ENCODE peak calls at places on chromosomes 3 and 15, in seven cellular contexts. D is upper lobe of right lung, Z is GM23338, F is sigmoid colon, X is ovary, A is right cardiac atrium, E is PC-3. T is an unnamed sample. For H3K27me3 and H3K4me1, the result is how much of the 10 kb centered on the place peaks cover.

GRCh38 chr3:185701891-185702563 is 115.9 kb downstream of the SENP2 start:
- DNase-seq in D (no peak), Z (peak), F (no peak), X (no peak), A (no peak), E (no peak), T (no peak)

GRCh38 chr3:188946837-188947236 is 224.9 kb upstream of the TPRG1 start:
- DNase-seq in D (no peak), Z (no peak), F (no peak), X (no peak), A (no peak), E (no peak), T (no peak)

GRCh38 chr3:73601476-73601875 is 23.3 kb downstream of the PDZRN3 start:
- DNase-seq in D (no peak), Z (no peak), F (no peak), X (no peak), A (no peak), E (no peak), T (no peak)

GRCh38 chr3:187044871-187045552 is 94.3 kb downstream of the RPL39L start:
- DNase-seq in D (no peak), Z (no peak), F (no peak), X (no peak), A (peak), E (no peak), T (peak)

GRCh38 chr15:79311901-79312553 is 1.1 kb downstream of the TMED3 start:
- DNase-seq in D (no peak), Z (no peak), F (no peak), X (no peak), A (no peak), E (peak), T (no peak)

GRCh38 chr3:171393032-171393744 is 67.0 kb downstream of the TNIK start:
- DNase-seq in D (no peak), Z (peak), F (no peak), X (no peak), A (no peak), E (no peak), T (no peak)

GRCh38 chr15:74320358-74321247 is 46.8 kb downstream of the CYP11A1 start:
- DNase-seq in D (no peak), Z (peak), F (no peak), X (peak), A (peak), E (peak), T (peak)

GRCh38 chr15:70873232-70874054 is 18.8 kb downstream of the THAP10 start:
- DNase-seq in D (no peak), Z (no peak), F (no peak), X (no peak), A (no peak), E (no peak), T (no peak)

GRCh38 chr3:52468336-52468735 is 12.9 kb downstream of the NISCH start:
- DNase-seq in D (no peak), Z (no peak), F (no peak), X (no peak), A (peak), E (no peak), T (no peak)

GRCh38 chr3:40800343-40800742 is 275.6 kb downstream of the ZNF621 start:
- DNase-seq in D (no peak), Z (peak), F (peak), X (no peak), A (no peak), E (peak), T (no peak)

GRCh38 chr15:86311568-86312280 is 232.1 kb downstream of the AGBL1 start:
- DNase-seq in D (no peak), Z (no peak), F (no peak), X (no peak), A (no peak), E (no peak), T (no peak)

GRCh38 chr3:146067048-146067447 is 93.9 kb downstream of the PLOD2 start:
- DNase-seq in D (no peak), Z (no peak), F (no peak), X (no peak), A (no peak), E (peak), T (no peak)

GRCh38 chr15:70555713-70556112 is 207.6 kb downstream of the UACA start:
- DNase-seq in D (no peak), Z (no peak), F (no peak), X (no peak), A (no peak), E (no peak), T (no peak)

GRCh38 chr15:51720201-51720995 is 17.1 kb downstream of the LYSMD2 start:
- DNase-seq in D (no peak), Z (no peak), F (no peak), X (no peak), A (no peak), E (no peak), T (no peak)

GRCh38 chr3:169591983-169592644 is 71.4 kb downstream of the MECOM start:
- DNase-seq in D (no peak), Z (no peak), F (no peak), X (no peak), A (peak), E (no peak), T (no peak)

GRCh38 chr3:107910713-107911259 is 180.0 kb downstream of the CD47 start:
- DNase-seq in D (no peak), Z (no peak), F (no peak), X (no peak), A (no peak), E (no peak), T (no peak)

GRCh38 chr3:123618768-123619484 is 34.1 kb upstream of the HACD2 start:
- DNase-seq in D (no peak), Z (no peak), F (peak), X (peak), A (peak), E (peak), T (peak)

GRCh38 chr3:171314341-171314740 is 145.9 kb downstream of the TNIK start:
- DNase-seq in D (no peak), Z (no peak), F (no peak), X (no peak), A (no peak), E (no peak), T (no peak)

GRCh38 chr15:47027322-47027946 is 689.9 kb upstream of the SEMA6D start:
- DNase-seq in D (no peak), Z (peak), F (no peak), X (no peak), A (no peak), E (no peak), T (no peak)

GRCh38 chr15:63985221-63986184 is 60.8 kb downstream of the DAPK2 start:
- DNase-seq in D (peak), Z (no peak), F (peak), X (peak), A (peak), E (no peak), T (peak)

GRCh38 chr3:46119709-46120498 is 88.2 kb downstream of the CCR1 start:
- DNase-seq in D (no peak), Z (no peak), F (no peak), X (no peak), A (no peak), E (no peak), T (no peak)

GRCh38 chr3:49383387-49383786 is 25.2 kb upstream of the GPX1 start:
- DNase-seq in D (no peak), Z (no peak), F (no peak), X (no peak), A (no peak), E (no peak), T (no peak)

GRCh38 chr15:73994912-73995622 is 551 bp downstream of the PML start:
- DNase-seq in D (peak), Z (peak), F (peak), X (peak), A (peak), E (no peak), T (no peak)

GRCh38 chr15:43889072-43889471 is 62.3 kb downstream of the WDR76 start:
- DNase-seq in D (no peak), Z (no peak), F (no peak), X (no peak), A (no peak), E (no peak), T (no peak)

GRCh38 chr3:18772699-18773305 is 347.7 kb upstream of the SATB1 start:
- DNase-seq in D (no peak), Z (no peak), F (no peak), X (no peak), A (no peak), E (no peak), T (no peak)

GRCh38 chr3:129836381-129837056 is 57.0 kb downstream of the TMCC1 start:
- DNase-seq in D (no peak), Z (peak), F (no peak), X (no peak), A (no peak), E (no peak), T (no peak)

GRCh38 chr3:32423534-32423933 is 31.9 kb downstream of the CMTM7 start:
- DNase-seq in D (no peak), Z (no peak), F (no peak), X (no peak), A (no peak), E (no peak), T (no peak)

GRCh38 chr3:158711886-158712285 is 20.4 kb downstream of the RARRES1 start:
- DNase-seq in D (no peak), Z (no peak), F (no peak), X (no peak), A (no peak), E (peak), T (no peak)

GRCh38 chr3:133835961-133836360 is 30.3 kb downstream of the SRPRB start:
- DNase-seq in D (peak), Z (no peak), F (no peak), X (no peak), A (no peak), E (no peak), T (no peak)

GRCh38 chr15:34721802-34722795 is 32.7 kb downstream of the GJD2 start:
- DNase-seq in D (no peak), Z (peak), F (peak), X (no peak), A (peak), E (no peak), T (peak)

GRCh38 chr15:75149911-75150709 is 51.6 kb upstream of the C15orf39 start:
- DNase-seq in D (no peak), Z (no peak), F (no peak), X (no peak), A (no peak), E (peak), T (no peak)

GRCh38 chr15:46857103-46857502 is 860.2 kb upstream of the SEMA6D start:
- DNase-seq in D (no peak), Z (no peak), F (no peak), X (no peak), A (no peak), E (no peak), T (no peak)

GRCh38 chr3:161064413-161064812 is 40.7 kb downstream of the B3GALNT1 start:
- DNase-seq in D (no peak), Z (no peak), F (no peak), X (no peak), A (no peak), E (no peak), T (no peak)

GRCh38 chr15:90000175-90000923 is 775 bp upstream of the ZNF710 start:
- DNase-seq in D (peak), Z (peak), F (peak), X (peak), A (peak), E (no peak), T (no peak)

GRCh38 chr15:63169796-63170195 is 12.5 kb upstream of the RPS27L start:
- DNase-seq in D (no peak), Z (no peak), F (no peak), X (no peak), A (no peak), E (no peak), T (no peak)

GRCh38 chr15:84151205-84151931 is 84.2 kb upstream of the GOLGA6L4 start:
- DNase-seq in D (no peak), Z (no peak), F (peak), X (no peak), A (no peak), E (no peak), T (no peak)

GRCh38 chr15:96047255-96047931 is 283.1 kb upstream of the NR2F2 start:
- DNase-seq in D (no peak), Z (no peak), F (no peak), X (no peak), A (no peak), E (no peak), T (no peak)

GRCh38 chr3:66763294-66763693 is 234.8 kb upstream of the KBTBD8 start:
- DNase-seq in D (no peak), Z (no peak), F (no peak), X (no peak), A (no peak), E (peak), T (no peak)

GRCh38 chr3:25592510-25592968 is 72.2 kb downstream of the TOP2B start:
- DNase-seq in D (no peak), Z (peak), F (peak), X (peak), A (peak), E (peak), T (peak)
- H3K4me3 ChIP-seq in D (no peak), Z (no peak), F (no peak), X (no peak), A (no peak), E (no peak), T (no peak)

DNA sequence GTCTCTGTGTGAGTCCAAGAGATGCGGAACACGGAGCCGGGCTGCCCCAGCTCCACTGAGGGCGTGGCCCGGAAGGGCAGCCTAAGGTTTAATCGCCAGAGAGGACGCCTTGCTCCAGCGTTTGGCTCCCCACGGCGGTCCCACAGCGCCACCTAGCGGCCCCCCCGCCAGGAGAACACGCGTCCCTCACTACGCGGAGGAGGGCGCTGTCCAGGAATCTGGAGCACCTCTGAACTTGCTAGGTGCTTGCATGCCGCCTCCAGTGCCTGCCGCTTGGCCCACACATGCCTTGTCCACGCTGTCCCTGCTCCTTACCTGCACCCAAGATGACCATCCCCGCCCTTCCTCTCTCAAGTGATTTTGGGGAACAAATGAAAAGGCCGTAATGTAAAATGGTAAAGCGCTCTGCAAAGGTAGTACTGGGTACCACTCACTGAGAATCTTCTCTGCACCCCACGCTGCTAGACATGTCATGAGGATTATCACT is 14.4 kb upstream of the MRPS22 start:
- DNase-seq in D (peak), Z (peak), F (peak), X (peak), A (peak), E (peak), T (peak)
- H3K27me3 ChIP-seq in D (under half), Z (under half), F (under half), X (under half), A (under half), E (under half), T (under half)

GRCh38 chr15:66844041-66844746 is 142.2 kb downstream of the SMAD6 start:
- DNase-seq in D (peak), Z (no peak), F (peak), X (no peak), A (no peak), E (no peak), T (no peak)
- H3K4me1 ChIP-seq in D (under half), Z (under half), F (under half), X (under half), A (under half), E (under half), T (half or more)

GRCh38 chr3:128547368-128547987 is 54.5 kb upstream of the GATA2 start:
- DNase-seq in D (peak), Z (no peak), F (no peak), X (no peak), A (no peak), E (no peak), T (no peak)
- H3K4me3 ChIP-seq in D (no peak), Z (no peak), F (no peak), X (no peak), A (no peak), E (no peak), T (no peak)

DNA sequence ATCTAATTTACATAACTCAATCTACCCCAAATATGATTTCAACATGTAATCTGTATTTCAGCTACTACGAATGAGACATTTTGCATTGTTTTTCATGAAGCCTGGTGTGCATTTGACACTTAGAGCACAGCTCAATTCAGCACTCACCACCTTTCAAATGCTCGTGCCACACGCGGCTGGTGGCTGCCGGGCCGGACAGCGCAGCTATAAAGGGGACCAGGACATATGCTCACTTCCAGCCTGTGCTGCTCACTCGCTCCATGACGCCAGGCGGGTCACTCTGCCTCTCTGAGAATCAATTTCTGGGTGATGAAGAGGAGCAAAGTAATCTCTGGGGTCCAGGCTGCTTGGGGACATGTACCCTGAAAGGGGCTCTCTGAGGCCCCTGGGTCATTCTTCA is 93.1 kb downstream of the WNT7A start:
- DNase-seq in D (no peak), Z (no peak), F (no peak), X (no peak), A (no peak), E (no peak), T (no peak)
- H3K27me3 ChIP-seq in D (under half), Z (under half), F (under half), X (under half), A (under half), E (under half), T (half or more)

DNA sequence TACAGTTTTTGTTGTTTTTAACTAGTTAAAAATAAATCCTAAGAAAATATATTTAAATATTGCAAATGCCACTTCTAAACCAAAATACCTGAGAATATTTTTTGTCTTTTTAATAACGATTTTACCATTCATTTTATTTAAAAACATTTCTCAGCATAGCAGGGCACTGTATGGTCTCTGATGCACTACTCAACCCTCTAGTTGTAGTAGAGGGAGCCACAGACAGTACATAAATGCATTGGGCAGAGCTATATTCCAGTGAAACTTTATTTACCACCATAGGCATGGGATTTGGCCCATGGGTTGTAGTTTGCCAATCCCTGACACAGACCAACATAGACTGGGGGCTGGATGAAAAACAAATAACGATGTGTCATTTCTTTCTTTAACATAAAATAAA is 214.4 kb upstream of the UBE2E1 start:
- DNase-seq in D (no peak), Z (no peak), F (no peak), X (no peak), A (no peak), E (no peak), T (no peak)
- H3K4me1 ChIP-seq in D (under half), Z (under half), F (under half), X (under half), A (under half), E (under half), T (under half)

DNA sequence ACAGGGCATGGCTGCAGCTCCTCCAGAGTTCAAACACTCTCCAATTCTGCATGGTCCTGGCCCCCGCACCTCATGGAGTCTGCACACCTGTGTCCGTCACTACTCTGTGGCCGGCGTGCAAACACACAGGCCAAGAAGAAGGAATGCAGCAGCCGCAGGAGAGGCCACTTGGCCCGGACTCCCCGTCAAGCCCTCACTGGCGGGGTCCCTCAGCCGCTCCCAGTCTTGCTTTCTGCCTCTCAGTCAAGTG is 16.3 kb downstream of the TNK2 start:
- DNase-seq in D (peak), Z (no peak), F (no peak), X (no peak), A (no peak), E (no peak), T (no peak)
- H3K4me3 ChIP-seq in D (peak), Z (no peak), F (peak), X (no peak), A (peak), E (no peak), T (peak)

GRCh38 chr3:27720899-27721716 is 1.0 kb downstream of the EOMES start:
- DNase-seq in D (no peak), Z (peak), F (no peak), X (no peak), A (peak), E (peak), T (no peak)

GRCh38 chr3:27724459-27725197 is 2.5 kb upstream of the EOMES start:
- DNase-seq in D (no peak), Z (peak), F (no peak), X (no peak), A (no peak), E (no peak), T (no peak)

GRCh38 chr3:27721717-27722564 is at the start of gene EOMES:
- DNase-seq in D (no peak), Z (peak), F (no peak), X (no peak), A (peak), E (peak), T (no peak)

GRCh38 chr3:27723803-27724458 is 1.8 kb upstream of the EOMES start:
- DNase-seq in D (no peak), Z (peak), F (no peak), X (no peak), A (no peak), E (no peak), T (no peak)

DNA sequence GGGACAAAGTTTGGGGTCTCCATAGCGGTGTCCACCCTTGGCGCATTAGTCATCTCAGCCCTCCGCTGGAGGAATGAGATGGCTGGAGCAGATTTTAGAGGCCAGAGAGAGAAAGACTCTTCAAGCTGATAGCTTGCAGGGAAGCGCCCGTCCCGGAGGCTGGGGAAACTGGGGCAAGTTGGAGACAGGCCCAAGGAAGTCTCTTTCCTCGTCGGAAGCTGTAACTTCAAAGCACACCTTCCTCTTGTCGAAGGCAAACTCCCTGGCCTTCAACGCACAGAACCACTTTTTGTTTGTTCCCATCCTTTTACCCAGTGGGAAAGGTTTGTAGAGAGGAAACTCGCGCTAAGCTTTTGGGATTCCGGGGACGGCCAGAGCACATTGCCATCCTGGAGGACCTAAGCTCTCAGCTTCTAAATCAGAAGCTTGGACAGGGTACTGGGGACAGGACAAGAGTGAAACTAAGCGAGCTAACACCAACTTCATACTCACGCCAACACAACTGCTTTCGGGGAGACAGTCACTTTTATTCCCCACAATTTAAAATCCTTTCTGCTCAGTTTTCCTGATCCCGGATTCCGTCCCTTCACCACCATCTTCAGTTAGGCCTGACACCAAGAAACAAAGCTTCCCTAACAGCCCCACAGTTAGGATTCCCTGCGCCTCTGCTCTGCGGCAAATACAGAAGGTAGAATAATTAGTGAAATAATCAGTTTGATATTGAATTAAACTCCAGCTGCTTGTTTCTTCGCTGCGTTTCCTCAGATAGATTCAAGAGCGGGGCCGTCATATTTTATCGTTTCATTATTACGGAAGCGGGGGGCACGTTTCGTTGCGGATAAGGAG is 1.1 kb upstream of the EOMES start:
- DNase-seq in D (no peak), Z (peak), F (no peak), X (no peak), A (no peak), E (no peak), T (no peak)
- H3K27me3 ChIP-seq in D (half or more), Z (half or more), F (half or more), X (under half), A (under half), E (under half), T (half or more)